ENCODE peak calls at places on chromosomes 11 and 22, in nine cellular contexts. X, M, I, V, G, S, K, U and J are unnamed samples.

GRCh38 chr11:1087279-1087960 is 12.7 kb downstream of the MUC2 start:
- DNase-seq in V (no peak), X (no peak), K (no peak), I (no peak), G (no peak), S (no peak), U (no peak), M (no peak), J (peak; percentile 25)

GRCh38 chr11:58919561-58919960 is 19.7 kb upstream of the GLYATL1 start:
- DNase-seq in V (no peak), G (no peak), U (no peak), X (no peak), I (no peak), K (peak; percentile 76), S (peak; percentile 17), M (peak; percentile 6), J (no peak)

GRCh38 chr11:119791701-119792151 is 62.7 kb upstream of the NECTIN1 start:
- DNase-seq in U (no peak), M (peak; percentile 37), G (no peak), K (peak; percentile 59), V (no peak), S (peak; percentile 87), X (peak; percentile 42), I (no peak), J (no peak)

GRCh38 chr11:105070221-105070789 is 25.2 kb upstream of the CARD16 start:
- DNase-seq in G (no peak), K (no peak), I (no peak), M (no peak), S (no peak), U (peak; percentile 4), X (no peak), V (no peak), J (no peak)

GRCh38 chr22:23313791-23314567 is 133.7 kb downstream of the BCR start:
- DNase-seq in X (no peak), U (no peak), S (no peak), G (no peak), M (no peak), K (no peak), I (no peak), V (no peak), J (no peak)

GRCh38 chr11:118529584-118530175 is 1.3 kb upstream of the TMEM25 start:
- DNase-seq in M (no peak), S (no peak), K (no peak), G (no peak), V (no peak), X (no peak), U (no peak), I (no peak), J (no peak)

GRCh38 chr11:117421041-117421440 is 93.4 kb downstream of the CEP164 start:
- DNase-seq in M (no peak), S (no peak), K (no peak), G (no peak), V (no peak), U (no peak), I (no peak), X (no peak), J (no peak)

GRCh38 chr11:76314741-76315090 is 66.2 kb downstream of the THAP12 start:
- DNase-seq in I (peak; percentile 39), M (peak; percentile 61), X (no peak), U (no peak), K (peak; percentile 34), S (no peak), G (no peak), V (no peak), J (no peak)

GRCh38 chr11:75867778-75868374 is 52.9 kb downstream of the UVRAG start:
- DNase-seq in I (peak; percentile 14), V (no peak), X (peak; percentile 59), K (peak; percentile 52), S (peak; percentile 63), G (peak; percentile 38), U (peak; percentile 59), M (peak; percentile 62), J (no peak)

GRCh38 chr11:64870176-64870892 is 8.1 kb downstream of the EHD1 start:
- DNase-seq in M (peak; percentile 78), I (peak; percentile 83), G (no peak), X (peak; percentile 27), V (no peak), U (no peak), K (peak; percentile 51), S (no peak), J (peak; percentile 88)

GRCh38 chr11:113014262-113014661 is 53.0 kb downstream of the NCAM1 start:
- DNase-seq in M (no peak), U (no peak), V (no peak), G (no peak), I (no peak), X (no peak), K (peak; percentile 21), S (no peak), J (peak; percentile 19)

GRCh38 chr11:17369685-17370243 is 18.2 kb downstream of the NCR3LG1 start:
- DNase-seq in S (no peak), I (no peak), X (no peak), M (no peak), V (no peak), K (no peak), U (no peak), G (no peak), J (no peak)

GRCh38 chr11:61963282-61964057 is 4.0 kb downstream of the FTH1 start:
- DNase-seq in V (no peak), G (no peak), I (no peak), U (peak; percentile 49), X (no peak), M (peak; percentile 60), K (peak; percentile 83), S (peak; percentile 49), J (no peak)

GRCh38 chr11:64245401-64245796 is 1.3 kb downstream of the PPP1R14B start:
- DNase-seq in S (peak; percentile 26), G (peak; percentile 51), V (no peak), M (no peak), K (no peak), I (no peak), U (no peak), X (no peak), J (peak; percentile 53)

GRCh38 chr22:40243891-40244290 is 66.2 kb downstream of the TNRC6B start:
- DNase-seq in M (no peak), X (no peak), I (no peak), V (no peak), S (no peak), K (no peak), G (no peak), U (peak; percentile 41), J (no peak)

GRCh38 chr11:62280452-62280851 is 10.5 kb downstream of the SCGB2A2 start:
- DNase-seq in X (no peak), V (no peak), M (no peak), I (no peak), U (no peak), K (no peak), G (no peak), S (no peak), J (no peak)

GRCh38 chr22:24233816-24234215 is 11.1 kb downstream of the GGT5 start:
- DNase-seq in X (no peak), G (no peak), I (no peak), K (no peak), S (no peak), M (no peak), U (no peak), V (no peak), J (no peak)

GRCh38 chr11:82924522-82925224 is 23.1 kb downstream of the DDIAS start:
- DNase-seq in I (no peak), U (no peak), G (no peak), V (no peak), S (no peak), K (no peak), X (no peak), M (no peak), J (no peak)

GRCh38 chr11:116852261-116853125 is 15.1 kb upstream of the APOA1 start:
- DNase-seq in S (no peak), K (no peak), M (peak; percentile 57), U (no peak), G (no peak), V (no peak), I (no peak), X (no peak), J (peak; percentile 70)

GRCh38 chr22:47309476-47309875 is 547.0 kb downstream of the TBC1D22A start:
- DNase-seq in M (no peak), S (no peak), U (no peak), X (no peak), I (no peak), G (no peak), K (no peak), V (no peak), J (no peak)

GRCh38 chr11:12628322-12628721 is 45.9 kb upstream of the TEAD1 start:
- DNase-seq in G (no peak), M (no peak), V (no peak), X (no peak), U (no peak), S (no peak), K (no peak), I (no peak), J (no peak)

GRCh38 chr11:64571410-64572091 is 19.5 kb upstream of the SLC22A12 start:
- DNase-seq in K (no peak), M (no peak), I (no peak), S (no peak), G (no peak), V (no peak), U (no peak), X (peak; percentile 63), J (no peak)

GRCh38 chr11:88281317-88281712 is 56.2 kb downstream of the CTSC start:
- DNase-seq in I (no peak), G (no peak), U (no peak), V (no peak), S (peak; percentile 7), M (no peak), K (no peak), X (no peak), J (no peak)

GRCh38 chr11:8636127-8636526 is 42.1 kb upstream of the STK33 start:
- DNase-seq in X (no peak), G (no peak), U (no peak), I (no peak), M (no peak), K (no peak), S (no peak), V (no peak), J (no peak)

GRCh38 chr11:115439385-115439784 is 64.8 kb downstream of the CADM1 start:
- DNase-seq in X (no peak), I (peak; percentile 5), V (no peak), S (no peak), K (peak; percentile 53), G (no peak), U (no peak), M (peak; percentile 79), J (no peak)

GRCh38 chr11:134277176-134278001 is 1.2 kb downstream of the GLB1L3 start:
- DNase-seq in S (no peak), X (no peak), G (no peak), U (no peak), I (no peak), V (no peak), K (no peak), M (no peak), J (no peak)

GRCh38 chr22:33921576-33922181 is 1.4 kb upstream of the LARGE1 start:
- DNase-seq in U (peak; percentile 6), X (peak; percentile 71), G (no peak), K (peak; percentile 61), S (peak; percentile 83), I (no peak), V (peak; percentile 45), M (peak; percentile 60), J (peak; percentile 83)

GRCh38 chr11:12602421-12602820 is 71.8 kb upstream of the TEAD1 start:
- DNase-seq in I (peak; percentile 17), U (no peak), S (peak; percentile 52), M (no peak), K (peak; percentile 56), X (no peak), V (no peak), G (no peak), J (no peak)

GRCh38 chr11:9231848-9232177 is 33.3 kb downstream of the DENND5A start:
- DNase-seq in G (no peak), M (peak; percentile 72), X (no peak), K (peak; percentile 57), I (no peak), U (peak; percentile 30), S (peak; percentile 45), V (no peak), J (no peak)

GRCh38 chr11:127825185-127825584 is 762.2 kb downstream of the ETS1 start:
- DNase-seq in S (no peak), X (no peak), V (no peak), U (no peak), I (no peak), G (no peak), K (no peak), M (no peak), J (no peak)

GRCh38 chr11:36564376-36565032 is 3.3 kb upstream of the RAG1 start:
- DNase-seq in X (peak; percentile 41), V (no peak), I (peak; percentile 34), M (peak; percentile 61), U (peak; percentile 55), G (peak; percentile 17), S (peak; percentile 69), K (peak; percentile 59), J (no peak)